ENCODE peak calls at places on chromosomes 5 and 9, in ten cellular contexts. W is endothelial cell of umbilical vein; Z is stimulated activated CD8-positive, alpha-beta memory T cell treated with anti-CD3 and anti-CD28 coated beads, Interleukin-4, amount 100 ng/mL, for 4 hours; P is NAMALWA; S is lung; V is NCI-H82; G is caudate nucleus; C is cardiac muscle cell; B is neural crest cell; H is SW480. Q is an unnamed sample.

GRCh38 chr5:73284196-73284795 is 111.3 kb downstream of the TMEM174 start:
- DNase-seq in G (no peak), V (no peak), Z (no peak), S (no peak), W (no peak), H (no peak), P (no peak), C (no peak), B (no peak), Q (no peak)

GRCh38 chr5:126624534-126624933 is 23.8 kb downstream of the PHAX start:
- DNase-seq in C (no peak), Z (no peak), B (no peak), P (no peak), V (no peak), W (peak; percentile 35), H (peak; percentile 22), G (no peak), S (no peak), Q (no peak)

GRCh38 chr5:27608992-27609391 is 570.6 kb upstream of the CDH9 start:
- DNase-seq in C (no peak), H (no peak), P (no peak), S (no peak), G (no peak), W (no peak), Z (no peak), V (no peak), B (no peak), Q (no peak)

GRCh38 chr9:105405514-105406131 is 42.2 kb upstream of the FSD1L start:
- DNase-seq in G (no peak), P (peak; percentile 69), W (peak; percentile 40), Z (peak; percentile 13), S (no peak), B (no peak), H (peak; percentile 96), V (peak; percentile 97), C (no peak), Q (no peak)

GRCh38 chr9:91047993-91048607 is 246.5 kb downstream of the SYK start:
- DNase-seq in V (no peak), P (no peak), S (peak; percentile 25), C (no peak), Z (no peak), B (no peak), G (peak; percentile 9), H (no peak), W (peak; percentile 83), Q (no peak)

GRCh38 chr9:93288891-93289883 is 105.2 kb downstream of the WNK2 start:
- DNase-seq in V (no peak), Z (no peak), S (peak; percentile 22), P (no peak), W (no peak), C (no peak), G (no peak), H (no peak), B (no peak), Q (no peak)

GRCh38 chr5:157350939-157351338 is 85.0 kb downstream of the CYFIP2 start:
- DNase-seq in C (no peak), H (no peak), B (no peak), V (no peak), Z (no peak), P (no peak), S (no peak), W (no peak), G (no peak), Q (no peak)

GRCh38 chr5:179164331-179165311 is 104.4 kb downstream of the ZNF354C start:
- DNase-seq in H (no peak), G (no peak), Z (no peak), W (no peak), P (no peak), C (no peak), V (no peak), S (no peak), B (no peak), Q (no peak)

GRCh38 chr5:124285071-124285470 is 461.4 kb downstream of the ZNF608 start:
- DNase-seq in B (no peak), C (no peak), V (no peak), G (no peak), H (no peak), S (peak; percentile 36), W (no peak), Z (no peak), P (no peak), Q (no peak)

GRCh38 chr9:98495530-98495929 is 213.2 kb downstream of the GABBR2 start:
- DNase-seq in W (no peak), C (no peak), S (no peak), B (no peak), Z (no peak), G (no peak), H (no peak), P (no peak), V (no peak), Q (no peak)